ENCODE peak calls at places on chromosomes 16 and 17, in six cellular contexts. A, C, Y, H, I and F are unnamed samples.

GRCh38 chr17:39553326-39553945 is 54.3 kb downstream of the NEUROD2 start:
- DNase-seq in A (no peak), H (no peak), I (no peak), C (no peak), Y (no peak), F (no peak)

GRCh38 chr17:7354262-7354781 is 634 bp upstream of the TMEM95 start:
- DNase-seq in C (no peak), H (no peak), Y (no peak), I (no peak), A (no peak), F (no peak)

GRCh38 chr17:7552621-7553051 is 3.8 kb downstream of the TNFSF12 start:
- DNase-seq in Y (peak), H (no peak), I (no peak), C (peak), A (no peak), F (peak)

GRCh38 chr17:1049446-1050225 is 52.7 kb downstream of the TIMM22 start:
- DNase-seq in H (no peak), A (no peak), C (no peak), Y (no peak), I (no peak), F (no peak)

GRCh38 chr16:50970221-50970620 is 180.8 kb downstream of the SALL1 start:
- DNase-seq in I (no peak), C (no peak), A (no peak), H (no peak), Y (no peak), F (no peak)

GRCh38 chr16:54493076-54493475 is 206.5 kb upstream of the IRX3 start:
- DNase-seq in A (no peak), Y (no peak), C (no peak), H (no peak), I (no peak), F (no peak)

GRCh38 chr16:48164907-48165715 is 9.3 kb upstream of the ABCC12 start:
- DNase-seq in H (peak), A (peak), Y (no peak), C (peak), I (peak), F (peak)

GRCh38 chr16:56090076-56090475 is 101.2 kb upstream of the GNAO1 start:
- DNase-seq in I (no peak), Y (no peak), A (no peak), H (no peak), C (no peak), F (no peak)

GRCh38 chr16:2905241-2905987 is 6.3 kb upstream of the FLYWCH1 start:
- DNase-seq in I (peak), C (peak), H (peak), A (peak), Y (peak), F (peak)

GRCh38 chr17:6061290-6061689 is 8.9 kb upstream of the WSCD1 start:
- DNase-seq in C (no peak), H (no peak), A (peak), Y (no peak), I (no peak), F (no peak)

GRCh38 chr16:57566436-57566835 is 24.0 kb downstream of the ADGRG5 start:
- DNase-seq in H (peak), C (no peak), I (no peak), Y (no peak), A (no peak), F (no peak)

GRCh38 chr17:42818379-42818778 is 5.7 kb downstream of the BECN1 start:
- DNase-seq in A (no peak), Y (no peak), C (no peak), H (no peak), I (no peak), F (no peak)

GRCh38 chr17:28744104-28744801 is 442 bp downstream of the TRAF4 start:
- DNase-seq in I (no peak), Y (no peak), A (peak), C (no peak), H (peak), F (no peak)

GRCh38 chr17:49089094-49089493 is 43.5 kb upstream of the B4GALNT2 start:
- DNase-seq in C (no peak), H (no peak), A (no peak), Y (no peak), I (no peak), F (no peak)

GRCh38 chr17:21453144-21453982 is 77.2 kb downstream of the KCNJ12 start:
- DNase-seq in C (no peak), A (no peak), H (no peak), I (no peak), Y (no peak), F (no peak)

GRCh38 chr17:82023447-82024241 is 539 bp downstream of the LRRC45 start:
- DNase-seq in A (no peak), I (no peak), H (no peak), C (no peak), Y (no peak), F (no peak)

GRCh38 chr17:55344514-55344997 is 77.1 kb downstream of the MMD start:
- DNase-seq in I (no peak), Y (no peak), C (no peak), A (no peak), H (peak), F (no peak)

GRCh38 chr17:18187226-18187625 is 3.6 kb downstream of the ALKBH5 start:
- DNase-seq in I (no peak), H (no peak), C (no peak), A (peak), Y (no peak), F (no peak)

GRCh38 chr16:10971560-10971961 is 27.2 kb downstream of the CLEC16A start:
- DNase-seq in C (no peak), I (no peak), Y (no peak), H (peak), A (peak), F (no peak)

GRCh38 chr17:71296005-71296404 is 824.8 kb upstream of the SOX9 start:
- DNase-seq in A (no peak), I (no peak), H (no peak), Y (no peak), C (no peak), F (no peak)

GRCh38 chr17:6546069-6546718 is 10.2 kb downstream of the PITPNM3 start:
- DNase-seq in A (no peak), C (no peak), I (no peak), Y (peak), H (no peak), F (no peak)

GRCh38 chr16:11328172-11329079 is 16.8 kb upstream of the RMI2 start:
- DNase-seq in C (peak), Y (peak), H (no peak), I (peak), A (no peak), F (peak)

GRCh38 chr16:64830653-64831052 is 291.2 kb downstream of the CDH11 start:
- DNase-seq in A (no peak), Y (no peak), H (no peak), C (no peak), I (no peak), F (no peak)
- TF ChIP-seq POLR2AphosphoS5 in A (no peak), Y (no peak), H (no peak), C (no peak), I (no peak), F (no peak)

DNA sequence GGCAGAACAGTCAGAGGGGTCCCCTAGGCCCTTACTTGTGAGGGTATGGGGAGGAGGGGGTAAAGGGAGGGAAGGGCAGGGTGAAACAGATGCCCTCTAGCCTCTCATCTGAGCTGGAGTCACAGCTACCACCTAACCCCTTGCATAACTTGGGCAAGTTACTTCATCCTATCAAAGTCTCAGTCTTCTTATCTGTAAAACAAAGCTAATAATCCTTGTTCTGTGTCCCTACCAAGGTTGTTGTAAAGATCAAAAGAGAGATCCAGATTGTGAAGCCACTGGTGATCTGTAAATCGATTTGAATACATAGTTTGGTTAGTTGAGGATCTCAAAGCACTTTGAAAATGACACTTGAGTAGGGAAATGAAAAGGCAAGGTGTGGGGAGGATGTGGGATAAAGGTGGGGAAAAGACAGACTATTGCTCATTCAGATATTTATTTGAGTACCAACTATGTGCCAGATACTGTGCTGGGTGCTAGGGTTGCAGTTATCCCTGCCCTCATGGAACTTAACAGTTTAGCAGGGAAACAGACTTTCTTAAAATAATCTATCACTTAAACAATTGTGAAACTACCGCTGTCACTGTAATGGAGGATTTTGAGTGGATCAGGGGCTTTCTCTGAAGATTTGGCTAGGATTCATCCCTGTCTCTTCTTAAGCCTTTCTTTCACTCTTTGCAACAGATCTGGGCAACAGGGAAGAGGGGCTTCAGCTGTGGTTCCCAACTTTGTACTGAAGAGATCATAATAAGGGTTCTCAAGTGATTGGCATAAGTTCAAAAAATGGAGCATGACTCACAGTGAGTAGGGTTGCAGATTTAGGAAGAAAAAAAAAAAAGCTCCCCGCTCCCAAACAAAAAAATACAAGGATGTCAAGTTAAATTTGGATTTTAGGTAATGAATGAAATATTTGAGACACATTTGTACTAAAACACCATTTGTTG is 3.0 kb downstream of the HEATR9 start:
- DNase-seq in C (no peak), H (no peak), A (peak), Y (no peak), I (no peak), F (no peak)
- TF ChIP-seq TAF1 in C (no peak), H (no peak), A (no peak), Y (no peak), I (no peak), F (no peak)

GRCh38 chr16:29815793-29816693 is at the start of gene PAGR1:
- DNase-seq in I (peak), A (peak), C (peak), H (peak), Y (peak), F (peak)
- TF ChIP-seq POLR2A in I (no peak), A (peak), C (peak), H (peak), Y (peak), F (peak)

GRCh38 chr17:43907425-43907981 is at the start of gene MPP2:
- DNase-seq in Y (no peak), C (peak), I (no peak), H (peak), A (peak), F (peak)

GRCh38 chr17:43908111-43908721 is 880 bp upstream of the MPP2 start:
- DNase-seq in A (no peak), H (peak), Y (no peak), I (no peak), C (peak), F (no peak)

GRCh38 chr17:43905400-43905984 is 1.8 kb downstream of the MPP2 start:
- DNase-seq in H (no peak), Y (no peak), I (no peak), A (no peak), C (no peak), F (no peak)

GRCh38 chr17:43906951-43907424 is 348 bp downstream of the MPP2 start:
- DNase-seq in I (no peak), C (no peak), A (no peak), Y (no peak), H (no peak), F (no peak)

DNA sequence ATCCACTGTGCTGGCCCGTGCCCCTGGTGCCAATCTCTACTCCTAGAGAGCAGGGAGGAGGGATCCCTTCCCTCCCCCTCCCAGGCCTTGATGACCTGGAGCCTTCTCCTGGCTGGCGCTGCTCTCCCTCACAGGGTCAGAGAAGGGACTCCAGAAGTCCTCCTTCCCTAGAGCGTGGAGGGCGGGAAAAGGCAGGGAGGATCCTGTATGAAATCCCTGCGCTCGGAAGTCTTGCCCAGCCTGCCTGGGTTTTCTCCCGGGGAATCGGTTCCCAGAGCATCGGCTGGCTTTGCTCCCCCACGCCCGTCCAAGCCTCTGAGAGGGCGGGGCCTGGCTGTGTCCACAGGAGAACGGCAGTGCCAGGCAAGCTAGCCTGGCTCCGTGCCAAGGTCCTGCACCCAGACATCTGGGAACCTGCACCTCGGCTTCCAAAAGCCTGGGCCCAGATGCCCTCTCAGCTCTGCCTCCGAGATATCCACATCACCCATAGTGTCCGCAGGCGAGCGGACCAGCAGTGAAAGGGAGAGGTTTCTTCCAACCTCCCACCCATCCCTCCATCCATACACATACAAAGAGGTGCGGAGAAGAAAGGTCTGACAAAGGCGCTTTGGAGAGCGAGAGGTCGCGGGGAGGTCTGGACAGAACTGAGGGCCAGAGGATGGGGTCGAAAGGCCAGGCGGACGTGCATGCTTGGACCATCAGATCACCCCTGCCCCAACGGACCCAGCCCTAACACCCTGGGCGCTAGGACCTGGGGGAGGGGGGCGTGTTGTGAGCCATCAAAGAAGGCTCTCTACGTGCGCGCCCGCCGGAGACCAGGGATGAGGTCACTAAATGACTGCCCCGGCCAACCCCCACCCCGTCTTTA is 1.1 kb downstream of the MPP2 start:
- DNase-seq in I (no peak), H (peak), Y (no peak), A (peak), C (no peak), F (no peak)
- TF ChIP-seq POLR2AphosphoS5 in I (no peak), H (no peak), Y (no peak), A (no peak), C (no peak), F (no peak)

GRCh38 chr16:14252860-14253259 is 181.7 kb downstream of the MRTFB start:
- DNase-seq in H (no peak), C (no peak), Y (no peak), I (no peak), A (no peak), F (no peak)

GRCh38 chr16:14244344-14245010 is 173.4 kb downstream of the MRTFB start:
- DNase-seq in Y (no peak), C (no peak), A (no peak), H (no peak), I (no peak), F (no peak)

GRCh38 chr16:14251419-14251818 is 180.3 kb downstream of the MRTFB start:
- DNase-seq in H (no peak), C (no peak), Y (no peak), A (no peak), I (no peak), F (no peak)

GRCh38 chr16:14248791-14249190 is 177.7 kb downstream of the MRTFB start:
- DNase-seq in A (no peak), H (no peak), C (no peak), Y (no peak), I (no peak), F (no peak)

DNA sequence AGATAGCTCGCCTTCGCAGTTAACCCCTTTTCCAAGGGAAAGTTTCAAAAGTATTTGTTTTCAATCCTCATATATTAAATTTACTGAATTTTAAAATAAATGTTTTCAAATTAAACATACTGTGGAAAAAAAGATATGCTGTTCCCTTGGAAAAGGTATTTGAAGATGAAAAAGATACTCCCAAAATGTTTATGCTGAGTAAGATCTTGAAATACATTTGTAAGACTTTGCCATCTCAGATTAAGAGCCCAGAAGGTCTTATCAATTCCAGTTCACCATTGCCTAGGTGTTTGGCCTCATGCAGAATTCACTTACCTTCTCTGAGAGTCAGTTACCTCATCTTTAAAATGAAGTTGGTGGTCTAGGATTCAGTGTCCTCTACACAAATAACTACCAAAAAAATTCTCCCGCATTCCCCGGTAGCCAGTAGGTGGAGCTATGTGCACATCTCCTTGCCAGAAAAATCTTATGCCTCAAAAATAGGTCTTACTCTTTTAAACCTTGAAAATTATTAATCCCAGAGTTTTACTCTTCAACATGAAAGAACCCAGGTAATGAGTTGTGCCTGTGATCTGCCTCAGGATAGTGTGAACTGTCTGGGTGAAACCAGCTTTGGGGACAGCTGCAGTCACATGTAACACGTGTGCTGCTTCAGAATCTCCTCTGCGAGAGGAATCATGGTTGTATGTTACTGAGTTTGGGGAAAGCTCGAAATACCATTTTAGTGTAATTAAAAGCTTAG is 178.3 kb downstream of the MRTFB start:
- DNase-seq in I (no peak), H (peak), C (peak), A (peak), Y (peak), F (peak)
- TF ChIP-seq TAF1 in I (no peak), H (no peak), C (no peak), A (no peak), Y (no peak), F (no peak)